ENCODE peak calls at places on chromosomes 11 and 22, in five cellular contexts. N is neural crest cell; X is activated CD8-positive, alpha-beta T cell treated with anti-CD3 and anti-CD28 coated beads for 36 hours; I is HCT116; T is HFFc6. E is an unnamed sample.
A peak's percentile ranks its signal among the peaks of the same experiment; 100 is the strongest.

GRCh38 chr11:124402326-124402922 is 3.6 kb upstream of the OR8B3 start:
- DNase-seq in I (peak; percentile 60), X (peak; percentile 79), N (peak; percentile 62), T (peak; percentile 87), E (peak; percentile 67)

GRCh38 chr22:39773503-39773902 is 120.1 kb downstream of the ENTHD1 start:
- DNase-seq in N (no peak), T (no peak), I (no peak), X (no peak), E (no peak)

GRCh38 chr22:46056169-46057041 is 79.4 kb upstream of the WNT7B start:
- DNase-seq in N (no peak), T (peak; percentile 48), X (no peak), I (no peak), E (no peak)

GRCh38 chr22:46604306-46604690 is 15.9 kb upstream of the GRAMD4 start:
- DNase-seq in N (no peak), T (no peak), I (no peak), X (peak; percentile 89), E (peak; percentile 73)

GRCh38 chr22:27952779-27953178 is 33.7 kb upstream of the PITPNB start:
- DNase-seq in T (no peak), N (no peak), I (no peak), X (no peak), E (no peak)

GRCh38 chr11:70176940-70177689 is 26.0 kb upstream of the FADD start:
- DNase-seq in N (peak; percentile 51), T (peak; percentile 6), I (peak; percentile 16), X (peak; percentile 73), E (peak; percentile 86)

GRCh38 chr22:36340621-36341020 is 47.1 kb downstream of the MYH9 start:
- DNase-seq in X (no peak), T (no peak), I (no peak), N (no peak), E (no peak)

GRCh38 chr11:103845331-103845730 is 191.1 kb upstream of the DDI1 start:
- DNase-seq in T (no peak), N (no peak), X (no peak), I (no peak), E (no peak)

GRCh38 chr11:41382927-41383326 is 76.5 kb downstream of the LRRC4C start:
- DNase-seq in N (no peak), X (no peak), T (no peak), I (no peak), E (no peak)

GRCh38 chr22:39689421-39689820 is 118.9 kb downstream of the CACNA1I start:
- DNase-seq in N (no peak), X (no peak), T (no peak), I (no peak), E (no peak)

GRCh38 chr11:129313588-129314288 is 61.9 kb upstream of the BARX2 start:
- DNase-seq in X (no peak), I (no peak), N (no peak), T (no peak), E (no peak)

GRCh38 chr11:3933165-3933628 is 77.7 kb downstream of the STIM1 start:
- DNase-seq in X (no peak), N (no peak), T (no peak), I (no peak), E (no peak)

GRCh38 chr22:41862160-41862529 is 29.2 kb downstream of the SREBF2 start:
- DNase-seq in N (no peak), T (no peak), I (no peak), X (peak; percentile 75), E (peak; percentile 75)

GRCh38 chr11:115439385-115439784 is 64.8 kb downstream of the CADM1 start:
- DNase-seq in N (no peak), I (no peak), X (no peak), T (no peak), E (no peak)

GRCh38 chr11:565921-566509 is 5.2 kb downstream of the RASSF7 start:
- DNase-seq in N (no peak), I (no peak), X (no peak), T (peak; percentile 27), E (no peak)

GRCh38 chr22:32378703-32379272 is 21.1 kb downstream of the RFPL3 start:
- DNase-seq in X (peak; percentile 37), I (peak; percentile 54), T (peak; percentile 39), N (peak; percentile 54), E (no peak)

GRCh38 chr22:47442821-47443220 is 680.4 kb downstream of the TBC1D22A start:
- DNase-seq in X (no peak), I (no peak), T (no peak), N (no peak), E (no peak)

GRCh38 chr11:61173456-61173855 is 12.2 kb upstream of the VPS37C start:
- DNase-seq in I (no peak), X (no peak), N (no peak), T (peak; percentile 39), E (no peak)

GRCh38 chr11:86370171-86370570 is 4.5 kb upstream of the CCDC81 start:
- DNase-seq in N (no peak), T (no peak), X (no peak), I (no peak), E (no peak)

GRCh38 chr11:101718406-101718805 is 134.6 kb upstream of the TRPC6 start:
- DNase-seq in N (no peak), I (no peak), X (no peak), T (no peak), E (no peak)

GRCh38 chr22:43152355-43153071 is 1.2 kb downstream of the TSPO start:
- DNase-seq in T (peak; percentile 27), N (no peak), X (peak; percentile 76), I (no peak), E (no peak)

GRCh38 chr22:50702821-50703725 is 30.4 kb downstream of the SHANK3 start:
- DNase-seq in I (no peak), T (no peak), N (no peak), X (no peak), E (no peak)

GRCh38 chr11:94183886-94184264 is 55.2 kb downstream of the PANX1 start:
- DNase-seq in N (peak; percentile 69), I (peak; percentile 49), X (peak; percentile 40), T (no peak), E (peak; percentile 22)

GRCh38 chr11:121437686-121438078 is 14.4 kb upstream of the SORL1 start:
- DNase-seq in I (no peak), X (no peak), N (no peak), T (no peak), E (no peak)

GRCh38 chr11:102387056-102387781 is 40.2 kb downstream of the BIRC2 start:
- DNase-seq in X (no peak), N (no peak), I (no peak), T (no peak), E (no peak)

GRCh38 chr11:65719887-65720236 is 736 bp downstream of the RNASEH2C start:
- DNase-seq in X (peak; percentile 53), N (no peak), T (peak; percentile 19), I (no peak), E (no peak)

GRCh38 chr11:114970908-114971645 is 292.8 kb downstream of the NXPE2 start:
- DNase-seq in N (no peak), T (no peak), I (no peak), X (no peak), E (no peak)

GRCh38 chr11:15276616-15277015 is 161.9 kb downstream of the INSC start:
- DNase-seq in T (no peak), I (peak; percentile 4), X (no peak), N (peak; percentile 31), E (no peak)

GRCh38 chr11:62544521-62545436 is 1.8 kb downstream of the AHNAK start:
- DNase-seq in X (peak; percentile 45), N (no peak), T (no peak), I (no peak), E (no peak)

GRCh38 chr11:62546937-62547625 is 475 bp upstream of the AHNAK start:
- DNase-seq in X (no peak), T (peak; percentile 63), I (no peak), N (no peak), E (no peak)

GRCh38 chr11:62543680-62544444 is 2.7 kb downstream of the AHNAK start:
- DNase-seq in T (no peak), X (no peak), N (no peak), I (no peak), E (no peak)

GRCh38 chr11:62546244-62546936 is at the start of gene AHNAK:
- DNase-seq in N (peak; percentile 43), I (no peak), X (peak; percentile 80), T (peak; percentile 65), E (peak; percentile 79)

GRCh38 chr11:62545437-62546243 is 966 bp downstream of the AHNAK start:
- DNase-seq in T (peak; percentile 85), I (peak; percentile 75), N (no peak), X (peak; percentile 60), E (no peak)
- TF ChIP-seq CTCF in T (peak; percentile 39), I (no peak), N (no peak), X (no peak), E (no peak)

GRCh38 chr11:17552392-17553248 is 5.6 kb downstream of the OTOG start:
- DNase-seq in X (no peak), I (no peak), N (no peak), T (no peak), E (no peak)

GRCh38 chr11:17552041-17552355 is 4.9 kb downstream of the OTOG start:
- DNase-seq in N (no peak), T (no peak), I (no peak), X (no peak), E (no peak)

GRCh38 chr11:17548444-17548843 is 1.4 kb downstream of the OTOG start:
- DNase-seq in X (no peak), T (no peak), I (no peak), N (no peak), E (no peak)

GRCh38 chr11:17551347-17552040 is 4.4 kb downstream of the OTOG start:
- DNase-seq in N (no peak), T (no peak), I (no peak), X (no peak), E (no peak)

DNA sequence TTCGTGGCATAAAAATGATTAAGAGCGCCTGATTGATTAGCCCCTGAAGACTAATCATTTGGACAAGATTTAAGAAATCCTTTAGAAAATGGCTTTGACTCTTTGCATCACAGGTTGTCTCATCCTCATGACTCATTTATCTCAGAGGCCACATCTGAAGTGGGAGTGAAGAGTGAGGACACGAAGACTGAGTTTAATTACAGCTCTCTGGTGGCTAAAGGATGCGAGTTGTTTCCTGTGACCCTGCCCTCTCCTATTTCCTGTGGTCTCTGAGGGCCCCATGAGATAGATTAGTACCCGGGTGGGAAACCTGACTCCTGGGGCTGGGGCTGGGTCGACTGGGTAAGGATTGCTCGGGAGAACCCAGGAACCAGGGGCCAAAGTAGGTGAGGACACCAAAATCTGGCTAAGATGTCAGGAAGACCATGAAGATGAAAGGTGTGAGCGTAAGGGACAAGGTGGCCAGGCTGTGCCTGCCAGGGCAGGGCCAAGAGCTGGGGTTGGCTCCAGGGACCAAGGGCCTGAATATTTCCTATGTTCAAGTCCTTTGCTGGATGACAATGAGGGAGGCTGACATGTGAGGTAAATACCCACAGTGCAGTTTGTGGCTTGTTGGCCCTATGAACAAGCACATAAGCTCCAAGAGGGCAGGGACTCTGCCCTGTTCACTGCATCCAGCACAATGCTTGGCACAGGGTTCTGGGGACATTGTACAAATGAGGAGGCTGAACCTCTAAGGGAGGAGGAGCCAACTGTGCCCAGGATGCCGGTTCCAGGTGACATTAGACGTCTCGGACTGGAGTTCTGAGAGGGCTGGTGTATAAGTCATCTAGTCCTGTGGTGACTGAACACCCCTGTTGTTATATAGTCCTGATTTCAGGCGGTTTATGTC is 3.6 kb downstream of the OTOG start:
- DNase-seq in X (peak; percentile 20), N (no peak), I (no peak), T (no peak), E (no peak)
- TF ChIP-seq CTCF in X (no peak), N (no peak), I (no peak), T (no peak), E (no peak)

GRCh38 chr11:112555491-112556364 is 295.1 kb upstream of the PLET1 start:
- DNase-seq in N (peak; percentile 81), I (peak; percentile 8), T (peak; percentile 28), X (peak; percentile 71), E (peak; percentile 62)
- TF ChIP-seq CTCF in N (peak; percentile 75), I (peak; percentile 50), T (peak; percentile 85), X (peak; percentile 67), E (peak; percentile 34)

GRCh38 chr11:46366661-46367161 is 14.8 kb upstream of the MDK start:
- DNase-seq in X (no peak), N (no peak), I (no peak), T (no peak), E (no peak)
- TF ChIP-seq CTCF in X (no peak), N (no peak), I (no peak), T (no peak), E (no peak)